ENCODE peak calls at places on chromosomes 7 and 10, in six cellular contexts. W is astrocyte, P is brain microvascular endothelial cell, M is prostate gland, E is mammary epithelial cell, L is heart left ventricle. S is an unnamed sample.

GRCh38 chr10:121309164-121309563 is 289.1 kb downstream of the FGFR2 start:
- DNase-seq in M (no peak), W (peak; percentile 7), L (no peak), E (peak; percentile 79), P (no peak), S (no peak)

GRCh38 chr10:72567421-72567820 is 58.5 kb downstream of the MICU1 start:
- DNase-seq in E (peak; percentile 83), L (no peak), M (no peak), W (peak; percentile 45), P (peak; percentile 20), S (no peak)

GRCh38 chr7:30800785-30801252 is 29.6 kb downstream of the MINDY4 start:
- DNase-seq in W (peak; percentile 47), M (peak; percentile 65), P (peak; percentile 78), L (peak; percentile 59), E (peak; percentile 86), S (no peak)

GRCh38 chr7:69062020-69062760 is 536.1 kb upstream of the AUTS2 start:
- DNase-seq in M (no peak), E (no peak), L (no peak), P (no peak), W (peak; percentile 47), S (no peak)

GRCh38 chr7:25739096-25739495 is 412.9 kb upstream of the NFE2L3 start:
- DNase-seq in W (no peak), M (no peak), E (no peak), L (no peak), P (no peak), S (no peak)

GRCh38 chr10:20274580-20274979 is 458.3 kb downstream of the PLXDC2 start:
- DNase-seq in M (no peak), W (no peak), L (no peak), E (peak; percentile 62), P (no peak), S (no peak)

GRCh38 chr7:90246184-90246583 is 1.2 kb downstream of the CFAP69 start:
- DNase-seq in W (peak; percentile 27), E (no peak), L (no peak), P (no peak), M (peak; percentile 43), S (no peak)

GRCh38 chr7:117192108-117192507 is 130.8 kb downstream of the WNT2 start:
- DNase-seq in L (no peak), W (no peak), P (no peak), E (no peak), M (no peak), S (no peak)

GRCh38 chr10:129911451-129912160 is 52.5 kb downstream of the EBF3 start:
- DNase-seq in L (no peak), E (no peak), P (no peak), W (no peak), M (no peak), S (no peak)

GRCh38 chr7:132518102-132518838 is 58.0 kb downstream of the PLXNA4 start:
- DNase-seq in P (no peak), L (no peak), W (no peak), E (no peak), M (no peak), S (no peak)

GRCh38 chr10:132732518-132732917 is 53.4 kb downstream of the NKX6-2 start:
- DNase-seq in P (no peak), W (no peak), L (no peak), E (no peak), M (no peak), S (no peak)

GRCh38 chr7:116169060-116169459 is 41.3 kb upstream of the TES start:
- DNase-seq in W (peak; percentile 69), M (no peak), L (no peak), E (peak; percentile 33), P (no peak), S (no peak)

GRCh38 chr10:124625831-124626238 is 118.3 kb downstream of the FAM53B start:
- DNase-seq in P (no peak), E (no peak), L (peak; percentile 70), M (no peak), W (no peak), S (no peak)

GRCh38 chr10:11345224-11346054 is 266.0 kb downstream of the USP6NL start:
- DNase-seq in W (no peak), E (no peak), L (no peak), M (peak; percentile 58), P (no peak), S (no peak)

GRCh38 chr7:154699421-154699820 is 303.5 kb downstream of the PAXIP1 start:
- DNase-seq in L (no peak), E (no peak), M (no peak), P (no peak), W (peak; percentile 48), S (no peak)

GRCh38 chr10:26860026-26860541 is 674 bp downstream of the ABI1 start:
- DNase-seq in P (peak; percentile 74), M (peak; percentile 49), W (peak; percentile 66), L (peak; percentile 75), E (peak; percentile 82), S (peak; percentile 56)

GRCh38 chr10:33556581-33556980 is 222.1 kb upstream of the NRP1 start:
- DNase-seq in M (no peak), W (no peak), L (no peak), E (no peak), P (no peak), S (no peak)

GRCh38 chr10:24209421-24209770 is 458 bp downstream of the KIAA1217 start:
- DNase-seq in E (peak; percentile 70), W (peak; percentile 59), L (no peak), M (no peak), P (peak; percentile 32), S (no peak)

GRCh38 chr7:77747178-77747577 is 50.9 kb downstream of the RSBN1L start:
- DNase-seq in P (no peak), L (no peak), E (no peak), W (no peak), M (no peak), S (peak; percentile 12)

GRCh38 chr10:93160829-93161228 is 87.1 kb downstream of the CYP26A1 start:
- DNase-seq in L (peak; percentile 36), M (no peak), E (peak; percentile 41), P (peak; percentile 73), W (peak; percentile 91), S (no peak)

GRCh38 chr10:95601116-95601719 is 40.0 kb upstream of the SORBS1 start:
- DNase-seq in M (peak; percentile 78), P (peak; percentile 75), W (peak; percentile 70), L (peak; percentile 79), E (peak; percentile 76), S (peak; percentile 22)

DNA sequence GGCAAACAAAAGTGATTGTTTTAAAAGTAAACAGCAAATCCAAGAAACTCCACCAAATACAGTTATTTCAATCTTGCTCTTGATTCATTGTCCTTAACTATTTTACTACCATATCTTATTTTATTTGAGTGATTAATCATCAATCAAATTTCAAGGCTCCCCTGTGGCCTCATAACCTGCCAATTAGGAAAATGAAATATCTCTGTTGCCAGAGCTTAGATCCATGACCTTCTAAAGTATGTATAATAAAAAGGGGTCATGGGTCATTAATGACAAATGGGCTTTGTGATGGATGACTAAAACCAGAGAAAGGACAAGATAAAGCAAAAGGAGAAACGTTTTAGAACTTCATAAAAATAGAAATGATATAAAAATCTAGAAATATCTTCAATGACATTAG is 28.5 kb downstream of the NRCAM start:
- DNase-seq in W (no peak), L (no peak), P (no peak), E (no peak), M (no peak), S (no peak)
- H3K4me3 ChIP-seq in W (no peak overlapping the region), L (no peak overlapping the region), P (no peak overlapping the region), E (no peak overlapping the region), M (no peak overlapping the region), S (no peak overlapping the region)

GRCh38 chr10:86284355-86285105 is 82.1 kb downstream of the GRID1 start:
- DNase-seq in P (no peak), W (no peak), M (no peak), L (no peak), E (no peak), S (no peak)

GRCh38 chr10:86282664-86283465 is 83.7 kb downstream of the GRID1 start:
- DNase-seq in E (no peak), L (no peak), P (no peak), M (no peak), W (no peak), S (no peak)

GRCh38 chr10:86285136-86285790 is 81.3 kb downstream of the GRID1 start:
- DNase-seq in E (no peak), P (no peak), M (no peak), W (no peak), L (no peak), S (peak; percentile 0)

GRCh38 chr10:86283466-86284287 is 82.9 kb downstream of the GRID1 start:
- DNase-seq in W (no peak), L (no peak), E (no peak), M (no peak), P (no peak), S (no peak)

DNA sequence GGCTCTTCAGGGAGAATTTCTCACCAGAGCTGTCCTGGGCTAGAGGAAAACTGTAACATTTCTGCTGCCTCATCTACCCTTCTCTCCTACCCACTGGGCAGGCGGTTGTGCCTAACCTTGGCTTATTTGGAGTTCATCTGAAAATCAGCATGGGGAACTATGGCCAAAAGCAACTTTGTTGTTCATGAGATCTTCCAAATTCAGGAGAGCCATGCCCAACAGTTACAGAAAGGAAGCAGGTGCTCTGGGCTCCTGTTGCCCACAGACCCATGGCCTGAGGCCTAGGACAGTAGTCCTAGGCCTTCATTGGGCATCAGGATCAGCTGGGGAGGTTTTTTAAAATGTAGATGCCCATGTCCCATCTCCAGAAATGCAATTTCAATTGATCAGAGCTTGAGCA is 85.2 kb downstream of the GRID1 start:
- DNase-seq in M (no peak), E (no peak), W (no peak), L (no peak), P (no peak), S (no peak)
- TF ChIP-seq CTCF in M (no peak), E (no peak), W (no peak), L (no peak), P (no peak), S (no peak)

DNA sequence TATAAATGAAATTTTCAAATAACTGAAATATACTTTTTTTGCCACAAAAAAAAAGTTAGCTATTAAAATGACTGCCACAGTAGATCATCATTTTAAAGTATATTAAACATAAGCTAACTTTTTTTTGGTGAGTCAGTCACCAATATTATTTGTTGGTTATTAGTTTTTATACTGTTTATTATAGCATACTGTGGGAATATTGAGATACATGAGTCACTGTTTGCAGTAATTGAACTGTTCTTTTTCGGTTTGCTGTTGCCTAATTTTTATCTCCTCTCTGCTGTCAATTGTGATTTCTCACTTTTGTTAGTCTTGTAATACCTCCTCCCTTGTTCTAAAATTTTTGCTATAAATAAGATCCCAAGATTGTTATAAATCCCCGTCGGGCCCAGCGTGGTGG is 45.7 kb downstream of the BTAF1 start:
- DNase-seq in E (no peak), W (no peak), M (no peak), L (no peak), P (no peak), S (no peak)
- H3K36me3 ChIP-seq in E (peaks cover 15% of the 10 kb centered on the region), W (peaks cover 31% of the 10 kb centered on the region), M (no peaks in the 10 kb centered on the region), L (peaks cover 20% of the 10 kb centered on the region), P (peaks cover 4% of the 10 kb centered on the region), S (peaks cover 8% of the 10 kb centered on the region)

DNA sequence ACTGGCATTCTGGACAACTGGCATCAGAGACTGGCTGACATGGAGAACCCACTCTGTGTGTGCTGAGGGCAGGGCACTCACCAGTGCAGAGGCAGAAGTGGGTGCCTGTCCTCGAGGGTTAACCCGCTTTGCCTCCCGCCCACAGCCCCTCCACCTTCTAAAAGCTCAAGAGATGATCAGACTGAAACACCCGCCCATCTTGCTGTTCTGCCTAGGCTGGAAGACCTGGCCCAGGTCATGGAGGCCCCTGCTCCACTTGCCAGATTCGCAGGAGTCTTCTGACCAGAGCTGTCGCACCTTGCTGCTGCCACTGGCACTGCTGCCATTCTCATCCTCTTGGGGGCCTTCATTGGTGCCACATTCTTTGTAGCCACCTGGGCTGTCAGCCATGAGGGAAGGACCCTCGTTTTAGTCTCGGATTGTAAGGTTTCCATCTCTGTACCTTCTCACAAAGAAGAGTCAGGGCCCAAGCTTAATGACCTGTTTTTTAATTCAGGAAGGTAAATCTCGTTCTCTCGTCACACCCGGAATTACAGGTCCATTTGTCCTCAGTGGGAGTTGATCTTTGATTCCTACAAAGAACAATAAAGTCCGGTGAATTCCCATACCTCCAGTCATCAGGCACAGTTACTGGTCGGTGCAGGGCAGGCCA is 1.9 kb downstream of the CYREN start:
- DNase-seq in M (no peak), P (no peak), W (no peak), E (no peak), L (no peak), S (no peak)
- H3K4me3 ChIP-seq in M (no peak overlapping the region), P (no peak overlapping the region), W (no peak overlapping the region), E (no peak overlapping the region), L (no peak overlapping the region), S (no peak overlapping the region)

S was measured in CD8-positive, alpha-beta T cell.